ENCODE peak calls at places on chromosomes 5 and 9, in four cellular contexts. R, E, K and G are unnamed samples.

GRCh38 chr9:112792670-112793069 is 42.1 kb downstream of the SNX30 start:
- DNase-seq in R (no peak), E (no peak), K (no peak), G (no peak)

GRCh38 chr5:142810081-142810480 is 39.9 kb downstream of the ARHGAP26 start:
- DNase-seq in R (no peak), E (no peak), K (no peak), G (no peak)

GRCh38 chr9:108191065-108191464 is 664.7 kb downstream of the ACTL7B start:
- DNase-seq in R (no peak), E (no peak), K (no peak), G (peak)

GRCh38 chr5:166639151-166639550 is 1652.3 kb upstream of the WWC1 start:
- DNase-seq in R (no peak), E (no peak), K (no peak), G (no peak)

GRCh38 chr9:36874921-36875320 is 159.1 kb downstream of the PAX5 start:
- DNase-seq in R (no peak), E (no peak), K (no peak), G (peak)

GRCh38 chr5:61637566-61637965 is 305.5 kb downstream of the ZSWIM6 start:
- DNase-seq in R (no peak), E (no peak), K (no peak), G (no peak)

GRCh38 chr9:104557179-104557634 is 11.8 kb upstream of the OR13C8 start:
- DNase-seq in R (no peak), E (no peak), K (no peak), G (peak)

GRCh38 chr9:121271368-121272351 is 3.7 kb downstream of the GSN start:
- DNase-seq in R (no peak), E (no peak), K (no peak), G (peak)

GRCh38 chr5:21219255-21219654 is 1231.3 kb upstream of the CDH18 start:
- DNase-seq in R (no peak), E (no peak), K (no peak), G (no peak)

GRCh38 chr9:132204883-132205282 is 43.0 kb downstream of the NTNG2 start:
- DNase-seq in R (no peak), E (no peak), K (no peak), G (no peak)

GRCh38 chr5:425714-426113 is 17.3 kb upstream of the EXOC3 start:
- DNase-seq in R (no peak), E (no peak), K (no peak), G (peak)

GRCh38 chr5:113678924-113679575 is 165.6 kb downstream of the YTHDC2 start:
- DNase-seq in R (peak), E (peak), K (peak), G (peak)

GRCh38 chr5:133396187-133396621 is 216.1 kb downstream of the FSTL4 start:
- DNase-seq in R (peak), E (no peak), K (no peak), G (no peak)

GRCh38 chr5:133890308-133890707 is 78.1 kb downstream of the C5orf15 start:
- DNase-seq in R (no peak), E (no peak), K (no peak), G (no peak)

GRCh38 chr5:4374866-4375265 is 765.3 kb upstream of the ADAMTS16 start:
- DNase-seq in R (no peak), E (no peak), K (no peak), G (peak)

GRCh38 chr5:133130387-133131118 is 78.7 kb downstream of the HSPA4 start:
- DNase-seq in R (no peak), E (no peak), K (peak), G (no peak)

GRCh38 chr9:110257097-110257955 is 1.0 kb upstream of the TXN start:
- DNase-seq in R (no peak), E (no peak), K (no peak), G (peak)

GRCh38 chr5:179793470-179794139 is at the start of gene LTC4S:
- DNase-seq in R (no peak), E (no peak), K (no peak), G (peak)

GRCh38 chr5:53479045-53479655 is 1.3 kb upstream of the FST start:
- DNase-seq in R (no peak), E (no peak), K (no peak), G (no peak)

GRCh38 chr5:75053286-75054109 is 1.1 kb upstream of the GCNT4 start:
- DNase-seq in R (peak), E (peak), K (no peak), G (peak)

GRCh38 chr5:4348919-4349318 is 753.3 kb downstream of the IRX1 start:
- DNase-seq in R (no peak), E (no peak), K (no peak), G (no peak)

GRCh38 chr5:69039829-69040228 is 54.0 kb upstream of the SLC30A5 start:
- DNase-seq in R (no peak), E (no peak), K (no peak), G (no peak)

GRCh38 chr5:2306711-2307110 is 424.0 kb upstream of the IRX4 start:
- DNase-seq in R (no peak), E (no peak), K (no peak), G (no peak)

GRCh38 chr5:89524785-89525184 is 641.8 kb upstream of the MEF2C start:
- DNase-seq in R (no peak), E (no peak), K (no peak), G (no peak)

GRCh38 chr5:73928486-73928885 is 302.5 kb downstream of the ARHGEF28 start:
- DNase-seq in R (no peak), E (no peak), K (no peak), G (no peak)

GRCh38 chr5:31153523-31153922 is 40.0 kb upstream of the CDH6 start:
- DNase-seq in R (no peak), E (no peak), K (no peak), G (peak)

GRCh38 chr9:27572036-27572435 is 1.2 kb downstream of the C9orf72 start:
- DNase-seq in R (no peak), E (no peak), K (no peak), G (no peak)

DNA sequence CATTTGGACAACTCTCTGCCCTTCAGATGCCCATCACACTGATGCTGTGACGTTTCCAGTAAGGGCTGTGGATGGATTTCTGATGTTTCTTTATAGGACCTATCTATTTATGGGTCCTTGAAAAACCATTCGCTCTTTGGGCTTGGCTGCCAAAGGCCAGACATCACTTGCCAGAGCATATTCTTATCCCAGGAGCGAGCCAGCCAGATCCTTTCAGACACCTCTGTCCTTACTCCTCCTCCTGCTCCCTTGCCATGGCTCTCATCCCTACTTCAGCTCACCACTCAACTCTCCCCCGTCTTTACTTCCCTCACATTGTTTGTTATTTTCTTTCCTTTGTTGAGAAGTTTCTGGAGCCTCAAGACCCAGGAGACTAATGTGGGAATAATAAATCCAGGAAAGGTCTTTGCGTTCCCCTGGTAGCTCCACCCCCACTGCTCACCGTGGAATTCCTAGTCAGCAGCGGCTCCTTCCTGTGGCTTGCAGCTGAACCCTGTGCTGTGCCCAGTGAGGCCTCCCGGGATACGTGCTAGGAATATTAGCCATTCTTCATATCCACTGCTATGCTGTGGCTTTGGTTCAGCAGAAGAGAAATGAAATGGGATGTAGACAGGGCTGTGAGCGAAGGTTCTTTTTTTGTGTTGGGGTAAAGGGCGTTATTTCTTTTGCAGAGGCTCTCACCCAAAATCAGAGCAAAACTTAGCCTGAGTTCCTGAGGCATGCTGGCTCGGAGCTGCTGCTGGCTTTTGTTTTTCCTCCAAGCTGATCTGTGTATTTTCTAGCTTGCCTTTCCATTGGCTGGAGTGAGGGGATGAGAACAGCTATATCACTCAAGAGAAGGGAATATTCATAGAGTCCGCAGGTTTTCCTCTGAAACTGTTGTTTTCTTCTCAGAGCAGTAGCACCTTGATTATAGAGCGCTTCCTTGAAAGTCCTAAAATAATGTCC is 171.1 kb downstream of the SAXO1 start:
- DNase-seq in R (peak), E (no peak), K (no peak), G (no peak)
- TF ChIP-seq CTCF in R (no peak), E (no peak), K (no peak), G (no peak)

GRCh38 chr5:108820983-108821382 is 73.3 kb downstream of the FER start:
- DNase-seq in R (no peak), E (no peak), K (no peak), G (no peak)
- TF ChIP-seq MAX in R (no peak), E (no peak), K (no peak), G (no peak)

DNA sequence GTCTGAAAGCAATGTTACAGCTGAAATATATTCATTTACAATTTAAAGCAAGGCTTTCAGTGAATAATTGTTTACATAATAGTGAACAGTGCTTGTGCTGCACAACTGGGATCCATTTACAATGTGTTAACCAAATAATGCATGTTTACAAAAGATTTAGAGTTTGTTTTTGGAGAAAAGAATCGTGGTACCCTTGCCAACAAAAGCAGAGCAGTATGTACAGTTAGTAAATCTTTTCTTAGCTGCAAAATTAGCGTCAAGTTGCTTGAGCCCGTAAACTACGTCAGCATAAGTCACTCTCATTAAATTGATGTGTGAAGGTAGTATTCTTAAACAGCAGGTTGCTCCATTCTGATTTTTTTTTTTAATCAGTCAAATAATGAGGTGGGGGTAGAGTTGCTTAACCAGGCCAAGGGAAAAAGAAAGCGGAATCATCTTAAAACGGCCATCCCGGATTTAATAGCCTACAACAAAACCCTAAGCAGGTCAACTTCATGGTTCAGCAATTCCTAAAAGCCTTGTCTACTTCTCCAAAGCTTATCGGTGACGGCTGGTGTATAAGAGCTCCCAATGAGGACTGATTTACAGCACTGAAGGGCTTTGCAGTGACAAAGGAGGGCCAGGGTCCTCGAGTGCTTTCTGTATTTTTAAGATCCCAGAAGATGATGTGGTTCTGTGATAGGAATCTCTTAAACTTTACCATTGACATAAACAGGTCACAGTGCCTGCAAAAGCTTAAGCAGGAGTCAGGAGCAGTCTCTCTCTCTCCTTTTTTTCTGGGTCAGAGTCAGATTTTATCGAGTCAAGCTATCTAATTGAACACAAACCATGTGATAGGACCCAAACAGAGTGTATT is 663.3 kb upstream of the ZNF608 start:
- DNase-seq in R (no peak), E (no peak), K (no peak), G (no peak)
- H3K4me3 ChIP-seq in R (no peak), E (no peak), K (no peak), G (no peak)

DNA sequence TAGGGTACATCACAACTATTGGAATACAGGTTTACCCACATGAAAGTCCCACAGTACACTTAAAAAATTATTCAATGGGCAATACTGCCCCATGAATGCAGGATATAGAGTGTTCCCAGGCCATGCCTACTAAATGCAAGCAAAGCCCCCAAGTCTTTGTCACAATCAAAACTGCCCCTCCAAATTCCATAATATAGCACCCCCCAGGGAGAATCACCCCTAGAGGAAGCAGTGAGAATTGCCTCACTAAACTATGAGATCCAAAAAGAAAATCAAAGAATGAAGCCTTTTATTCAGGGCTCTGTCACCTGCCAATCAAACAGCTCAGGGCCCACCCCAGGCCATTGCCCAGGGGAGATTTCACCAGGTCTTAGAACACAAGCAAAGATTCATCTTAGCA is 90.8 kb downstream of the ATPSCKMT start:
- DNase-seq in R (no peak), E (no peak), K (no peak), G (no peak)
- TF ChIP-seq CTCF in R (no peak), E (no peak), K (no peak), G (peak)

GRCh38 chr5:59496524-59497134 is 396.9 kb downstream of the PDE4D start:
- DNase-seq in R (peak), E (no peak), K (no peak), G (peak)
- TF ChIP-seq MAX in R (no peak), E (no peak), K (no peak), G (no peak)

GRCh38 chr9:124857533-124858162 is 4.1 kb downstream of the RPL35 start:
- DNase-seq in R (no peak), E (no peak), K (no peak), G (no peak)

GRCh38 chr9:124854161-124854560 is 901 bp downstream of the WDR38 start:
- DNase-seq in R (no peak), E (no peak), K (no peak), G (no peak)

GRCh38 chr9:124854822-124855221 is 1.6 kb downstream of the WDR38 start:
- DNase-seq in R (no peak), E (no peak), K (no peak), G (peak)

GRCh38 chr9:124855566-124855943 is 2.3 kb downstream of the WDR38 start:
- DNase-seq in R (no peak), E (no peak), K (no peak), G (no peak)

GRCh38 chr9:124855944-124856773 is 2.9 kb downstream of the WDR38 start:
- DNase-seq in R (peak), E (no peak), K (peak), G (peak)
- H3K4me3 ChIP-seq in R (no peak), E (no peak), K (no peak), G (no peak)

DNA sequence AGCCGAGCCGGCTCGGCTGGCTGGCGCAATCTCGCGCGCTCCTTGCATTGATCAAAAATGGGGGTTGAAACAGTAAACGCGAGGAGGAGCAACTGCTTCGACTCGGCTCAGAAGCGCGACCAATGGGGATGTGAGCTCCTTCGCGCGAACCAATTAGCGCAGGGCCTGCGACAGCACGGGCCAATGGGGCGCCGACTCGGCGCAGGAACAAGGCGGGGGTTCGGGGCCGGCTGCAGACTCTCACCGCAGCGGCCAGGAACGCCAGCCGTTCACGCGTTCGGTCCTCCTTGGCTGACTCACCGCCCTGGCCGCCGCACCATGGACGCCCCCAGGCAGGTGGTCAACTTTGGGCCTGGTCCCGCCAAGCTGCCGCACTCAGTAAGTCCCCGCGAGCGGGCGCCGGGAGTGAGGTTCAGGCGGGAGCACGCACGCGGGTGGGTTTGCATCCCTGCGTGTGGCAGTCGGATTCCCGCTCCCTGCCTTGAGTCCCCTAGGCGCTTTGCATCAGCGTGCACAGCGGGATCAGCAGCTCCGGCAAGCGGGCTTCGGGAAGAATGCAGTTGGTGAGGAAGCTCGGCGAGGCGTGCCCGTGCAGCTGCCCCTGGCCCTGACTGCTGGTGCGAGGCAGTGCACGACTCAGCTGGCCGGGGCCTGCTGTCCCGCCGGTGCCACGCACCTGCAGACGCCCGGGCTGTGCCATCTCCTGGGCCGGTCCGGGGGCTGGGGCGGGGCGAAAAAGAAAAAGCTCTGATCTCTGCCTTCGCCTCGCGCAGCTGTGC is at the start of gene PSAT1:
- DNase-seq in R (peak), E (peak), K (peak), G (peak)
- TF ChIP-seq CTCF in R (no peak), E (no peak), K (no peak), G (no peak)

GRCh38 chr9:4062966-4063365 is 236.9 kb downstream of the GLIS3 start:
- DNase-seq in R (no peak), E (no peak), K (no peak), G (no peak)
- TF ChIP-seq MAX in R (no peak), E (no peak), K (no peak), G (no peak)

GRCh38 chr9:134138292-134138691 is 2.4 kb downstream of the WDR5 start:
- DNase-seq in R (no peak), E (no peak), K (no peak), G (no peak)
- H3K4me3 ChIP-seq in R (no peak), E (no peak), K (no peak), G (peak)

GRCh38 chr5:92841604-92842155 is 739.3 kb downstream of the NR2F1-AS1 start:
- DNase-seq in R (no peak), E (no peak), K (no peak), G (no peak)

GRCh38 chr5:92835712-92836111 is 745.3 kb downstream of the NR2F1-AS1 start:
- DNase-seq in R (no peak), E (no peak), K (no peak), G (no peak)

GRCh38 chr5:92836861-92837755 is 743.9 kb downstream of the NR2F1-AS1 start:
- DNase-seq in R (no peak), E (no peak), K (no peak), G (no peak)

DNA sequence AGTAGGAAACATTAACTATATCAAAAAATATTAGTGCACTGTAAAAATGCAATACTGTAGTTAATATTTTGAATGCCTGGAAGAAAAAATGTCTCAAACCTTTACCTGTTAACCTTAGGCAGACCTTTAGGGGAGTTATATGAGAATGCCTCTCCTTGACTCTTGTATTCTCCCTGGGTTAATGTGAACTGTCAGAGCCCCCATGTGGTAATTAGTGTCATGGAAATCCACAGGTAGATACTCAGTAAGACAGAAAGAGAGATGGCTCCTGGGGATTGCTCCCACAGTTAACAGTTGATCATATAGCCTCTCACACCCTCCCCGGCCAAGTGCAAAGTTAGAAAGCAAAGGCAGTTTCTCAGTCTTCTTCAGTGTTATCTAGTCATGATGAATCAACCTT is 742.8 kb downstream of the NR2F1-AS1 start:
- DNase-seq in R (no peak), E (peak), K (peak), G (no peak)
- TF ChIP-seq CTCF in R (peak), E (peak), K (peak), G (no peak)